ENCODE peak calls at places on chromosomes 7 and 10, in five cellular contexts. S, D, B, P and T are unnamed samples.

GRCh38 chr10:101234333-101234732 is 5.1 kb upstream of the LBX1 start:
- DNase-seq in S (no peak), D (no peak), B (no peak), P (no peak), T (no peak)

GRCh38 chr7:157427811-157428553 is 91.2 kb downstream of the DNAJB6 start:
- DNase-seq in S (no peak), D (no peak), B (no peak), P (no peak), T (no peak)

GRCh38 chr7:81233208-81233940 is 314.5 kb upstream of the SEMA3C start:
- DNase-seq in S (no peak), D (no peak), B (no peak), P (no peak), T (no peak)

GRCh38 chr7:18356195-18356645 is 139.3 kb upstream of the HDAC9 start:
- DNase-seq in S (peak), D (peak), B (peak), P (no peak), T (no peak)

GRCh38 chr7:153902857-153903256 is 149.3 kb upstream of the DPP6 start:
- DNase-seq in S (no peak), D (no peak), B (no peak), P (no peak), T (no peak)

GRCh38 chr7:46607176-46607575 is 686.1 kb upstream of the IGFBP3 start:
- DNase-seq in S (no peak), D (no peak), B (no peak), P (no peak), T (no peak)

GRCh38 chr10:116688241-116688711 is 54.1 kb downstream of the HSPA12A start:
- DNase-seq in S (peak), D (no peak), B (no peak), P (no peak), T (no peak)

GRCh38 chr10:25766687-25767221 is 167.3 kb upstream of the MYO3A start:
- DNase-seq in S (no peak), D (no peak), B (no peak), P (no peak), T (no peak)

GRCh38 chr7:44750921-44751571 is 2.4 kb downstream of the ZMIZ2 start:
- DNase-seq in S (peak), D (peak), B (peak), P (peak), T (peak)

GRCh38 chr10:31864834-31865518 is 63.7 kb downstream of the ARHGAP12 start:
- DNase-seq in S (no peak), D (no peak), B (no peak), P (no peak), T (no peak)

GRCh38 chr7:3867847-3868246 is 566.8 kb downstream of the SDK1 start:
- DNase-seq in S (no peak), D (no peak), B (no peak), P (no peak), T (no peak)

GRCh38 chr7:68770649-68771048 is 827.6 kb upstream of the AUTS2 start:
- DNase-seq in S (peak), D (no peak), B (no peak), P (no peak), T (no peak)